ENCODE peak calls at places on chromosomes 16 and 17, in four cellular contexts. One of them, this sample, is unnamed.

GRCh38 chr17:27495460-27495859 is 39.2 kb downstream of the KSR1 start:
- DNase-seq in Panc1: no peak
- DNase-seq in lower leg skin: no peak
- DNase-seq in AG04450: no peak
- DNase-seq in this sample: no peak

GRCh38 chr17:27802962-27803680 is 2.8 kb upstream of the NOS2 start:
- DNase-seq in AG04450: no peak
- DNase-seq in Panc1: no peak
- DNase-seq in lower leg skin: no peak
- DNase-seq in this sample: no peak

GRCh38 chr17:46878055-46878454 is 26.7 kb downstream of the WNT9B start:
- DNase-seq in AG04450: no peak
- DNase-seq in lower leg skin: peak; percentile 53
- DNase-seq in Panc1: no peak
- DNase-seq in this sample: peak; percentile 82

GRCh38 chr17:78142113-78142861 is 3.9 kb upstream of the C17orf99 start:
- DNase-seq in lower leg skin: peak; percentile 67
- DNase-seq in Panc1: no peak
- DNase-seq in AG04450: peak; percentile 18
- DNase-seq in this sample: no peak

GRCh38 chr16:67872631-67873434 is at the start of gene EDC4:
- DNase-seq in AG04450: peak; percentile 49
- DNase-seq in Panc1: no peak
- DNase-seq in lower leg skin: peak; percentile 67
- DNase-seq in this sample: peak; percentile 96

GRCh38 chr17:32100971-32101631 is 41.2 kb upstream of the RHOT1 start:
- DNase-seq in lower leg skin: no peak
- DNase-seq in Panc1: no peak
- DNase-seq in AG04450: no peak
- DNase-seq in this sample: no peak

GRCh38 chr17:62826956-62827355 is 18.8 kb upstream of the MARCHF10 start:
- DNase-seq in AG04450: no peak
- DNase-seq in Panc1: no peak
- DNase-seq in lower leg skin: no peak
- DNase-seq in this sample: no peak

GRCh38 chr16:21101631-21102420 is 48.8 kb downstream of the DNAH3 start:
- DNase-seq in AG04450: no peak
- DNase-seq in Panc1: no peak
- DNase-seq in lower leg skin: no peak
- DNase-seq in this sample: no peak

GRCh38 chr17:4908711-4909496 is 6.0 kb upstream of the CHRNE start:
- DNase-seq in Panc1: peak; percentile 65
- DNase-seq in AG04450: peak; percentile 85
- DNase-seq in lower leg skin: peak; percentile 92
- DNase-seq in this sample: peak; percentile 94

GRCh38 chr16:52398491-52398960 is 148.4 kb downstream of the TOX3 start:
- DNase-seq in lower leg skin: no peak
- DNase-seq in Panc1: no peak
- DNase-seq in AG04450: no peak
- DNase-seq in this sample: no peak

GRCh38 chr17:59485018-59485417 is 80.4 kb upstream of the DHX40 start:
- DNase-seq in AG04450: no peak
- DNase-seq in lower leg skin: no peak
- DNase-seq in Panc1: no peak
- DNase-seq in this sample: no peak

GRCh38 chr16:58515125-58515870 is at the start of gene SETD6:
- DNase-seq in lower leg skin: peak; percentile 84
- DNase-seq in Panc1: peak; percentile 45
- DNase-seq in AG04450: peak; percentile 72
- DNase-seq in this sample: peak; percentile 96

GRCh38 chr17:48202945-48203344 is 95.4 kb downstream of the SNX11 start:
- DNase-seq in Panc1: no peak
- DNase-seq in lower leg skin: no peak
- DNase-seq in AG04450: no peak
- DNase-seq in this sample: no peak

GRCh38 chr17:48270896-48271295 is 159.1 kb downstream of the SKAP1 start:
- DNase-seq in lower leg skin: no peak
- DNase-seq in AG04450: no peak
- DNase-seq in Panc1: no peak
- DNase-seq in this sample: no peak

GRCh38 chr17:67018429-67019125 is 25.8 kb upstream of the CACNG1 start:
- DNase-seq in Panc1: no peak
- DNase-seq in AG04450: no peak
- DNase-seq in lower leg skin: no peak
- DNase-seq in this sample: no peak

GRCh38 chr16:14602443-14602963 is 27.6 kb downstream of the PARN start:
- DNase-seq in lower leg skin: no peak
- DNase-seq in Panc1: no peak
- DNase-seq in AG04450: no peak
- DNase-seq in this sample: no peak

GRCh38 chr16:14606102-14606501 is 24.0 kb downstream of the PARN start:
- DNase-seq in Panc1: no peak
- DNase-seq in AG04450: no peak
- DNase-seq in lower leg skin: no peak
- DNase-seq in this sample: no peak

DNA sequence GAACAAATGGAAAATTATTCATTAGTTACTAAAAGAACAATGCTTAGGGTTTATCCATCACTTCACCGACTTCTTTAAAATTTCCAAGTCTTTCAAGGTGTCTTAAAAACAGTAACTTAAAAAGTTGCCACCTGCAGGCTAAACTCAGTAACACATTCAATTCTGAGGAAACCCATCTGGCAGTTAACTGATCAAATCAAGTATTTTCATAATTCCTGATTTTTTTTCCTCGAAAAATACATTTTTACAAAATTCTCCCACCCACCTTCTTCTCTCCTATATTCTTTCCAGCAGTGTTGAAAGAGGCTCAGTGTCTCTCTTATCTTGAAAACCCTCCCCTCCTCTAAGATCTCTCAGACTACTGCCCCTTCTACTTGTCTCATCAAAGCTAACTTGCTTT is 29.9 kb downstream of the PARN start:
- DNase-seq in Panc1: peak; percentile 17
- DNase-seq in AG04450: no peak
- DNase-seq in lower leg skin: no peak
- DNase-seq in this sample: no peak
- TF ChIP-seq CTCF in Panc1: no peak
- TF ChIP-seq CTCF in AG04450: peak; percentile 54
- TF ChIP-seq CTCF in lower leg skin: no peak
- TF ChIP-seq CTCF in this sample: no peak

GRCh38 chr16:1709356-1709755 is 3.4 kb downstream of the MAPK8IP3 start:
- DNase-seq in AG04450: no peak
- DNase-seq in Panc1: no peak
- DNase-seq in lower leg skin: no peak
- DNase-seq in this sample: no peak

GRCh38 chr16:1706386-1707192 is 594 bp downstream of the MAPK8IP3 start:
- DNase-seq in AG04450: no peak
- DNase-seq in Panc1: no peak
- DNase-seq in lower leg skin: no peak
- DNase-seq in this sample: no peak

GRCh38 chr16:1707193-1707790 is 1.3 kb downstream of the MAPK8IP3 start:
- DNase-seq in Panc1: no peak
- DNase-seq in AG04450: no peak
- DNase-seq in lower leg skin: no peak
- DNase-seq in this sample: peak; percentile 70

GRCh38 chr16:1708768-1709180 is 2.8 kb downstream of the MAPK8IP3 start:
- DNase-seq in Panc1: no peak
- DNase-seq in lower leg skin: no peak
- DNase-seq in AG04450: peak; percentile 45
- DNase-seq in this sample: peak; percentile 72

DNA sequence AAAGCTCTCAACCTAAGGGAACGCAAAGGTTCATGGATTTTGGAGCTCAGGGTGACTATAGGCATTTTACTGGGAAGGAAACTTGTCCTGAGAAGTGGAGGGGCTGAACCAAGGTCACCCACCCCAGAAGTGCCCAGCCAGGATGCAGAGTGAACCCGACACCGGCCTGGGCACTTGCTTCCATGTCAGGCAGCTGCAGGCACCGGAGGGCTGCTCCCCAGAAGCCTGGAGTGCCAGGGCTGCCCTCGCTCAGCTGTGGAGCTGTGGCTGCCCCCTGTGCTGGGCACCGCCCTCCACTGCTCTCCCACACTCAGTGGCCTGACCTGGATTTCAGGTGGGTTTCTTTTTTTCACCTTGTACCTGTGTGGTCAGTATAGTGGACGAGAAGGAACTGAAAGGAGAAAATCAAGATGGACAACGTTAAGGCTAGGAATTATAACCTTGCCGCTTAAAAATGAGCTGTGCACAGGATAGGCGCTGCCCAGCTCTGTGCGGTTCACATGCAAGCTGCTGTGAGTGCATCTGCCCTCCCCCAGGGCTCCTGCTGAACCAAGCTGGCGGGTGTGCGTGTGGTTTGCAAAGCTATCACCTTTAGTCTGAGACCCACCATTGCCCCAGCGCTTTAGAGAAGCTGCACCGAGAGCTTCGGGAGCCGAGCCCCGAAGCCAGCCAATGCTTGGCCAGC is 2.2 kb downstream of the MAPK8IP3 start:
- DNase-seq in Panc1: no peak
- DNase-seq in AG04450: no peak
- DNase-seq in lower leg skin: no peak
- DNase-seq in this sample: peak; percentile 75
- H3K4me3 ChIP-seq in Panc1: peak overlapping the region; percentile 75
- H3K4me3 ChIP-seq in AG04450: peak overlapping the region; percentile 94
- H3K4me3 ChIP-seq in lower leg skin: no peak overlapping the region
- H3K4me3 ChIP-seq in this sample: no peak overlapping the region

GRCh38 chr17:38562215-38562569 is 43.6 kb downstream of the SRCIN1 start:
- DNase-seq in Panc1: no peak
- DNase-seq in lower leg skin: no peak
- DNase-seq in AG04450: no peak
- DNase-seq in this sample: no peak

GRCh38 chr17:38559880-38560230 is 45.9 kb downstream of the SRCIN1 start:
- DNase-seq in lower leg skin: no peak
- DNase-seq in AG04450: no peak
- DNase-seq in Panc1: no peak
- DNase-seq in this sample: no peak

GRCh38 chr17:38560503-38561318 is 45.0 kb downstream of the SRCIN1 start:
- DNase-seq in Panc1: no peak
- DNase-seq in AG04450: no peak
- DNase-seq in lower leg skin: no peak
- DNase-seq in this sample: no peak

GRCh38 chr17:38562903-38563302 is 42.8 kb downstream of the SRCIN1 start:
- DNase-seq in lower leg skin: no peak
- DNase-seq in Panc1: no peak
- DNase-seq in AG04450: no peak
- DNase-seq in this sample: no peak

GRCh38 chr17:38561416-38562214 is 44.1 kb downstream of the SRCIN1 start:
- DNase-seq in lower leg skin: no peak
- DNase-seq in AG04450: no peak
- DNase-seq in Panc1: no peak
- DNase-seq in this sample: no peak
- TF ChIP-seq CTCF in lower leg skin: no peak
- TF ChIP-seq CTCF in AG04450: no peak
- TF ChIP-seq CTCF in Panc1: no peak
- TF ChIP-seq CTCF in this sample: no peak

GRCh38 chr17:42180922-42181850 is at the start of gene KCNH4:
- DNase-seq in Panc1: no peak
- DNase-seq in lower leg skin: peak; percentile 40
- DNase-seq in AG04450: peak; percentile 16
- DNase-seq in this sample: peak; percentile 95

GRCh38 chr17:42182927-42183734 is 2.1 kb downstream of the HCRT start:
- DNase-seq in lower leg skin: no peak
- DNase-seq in Panc1: no peak
- DNase-seq in AG04450: peak; percentile 4
- DNase-seq in this sample: no peak

GRCh38 chr17:42180411-42180921 is 476 bp downstream of the KCNH4 start:
- DNase-seq in Panc1: no peak
- DNase-seq in AG04450: no peak
- DNase-seq in lower leg skin: no peak
- DNase-seq in this sample: no peak

GRCh38 chr17:42179911-42180410 is 981 bp downstream of the KCNH4 start:
- DNase-seq in lower leg skin: no peak
- DNase-seq in AG04450: no peak
- DNase-seq in Panc1: no peak
- DNase-seq in this sample: no peak

DNA sequence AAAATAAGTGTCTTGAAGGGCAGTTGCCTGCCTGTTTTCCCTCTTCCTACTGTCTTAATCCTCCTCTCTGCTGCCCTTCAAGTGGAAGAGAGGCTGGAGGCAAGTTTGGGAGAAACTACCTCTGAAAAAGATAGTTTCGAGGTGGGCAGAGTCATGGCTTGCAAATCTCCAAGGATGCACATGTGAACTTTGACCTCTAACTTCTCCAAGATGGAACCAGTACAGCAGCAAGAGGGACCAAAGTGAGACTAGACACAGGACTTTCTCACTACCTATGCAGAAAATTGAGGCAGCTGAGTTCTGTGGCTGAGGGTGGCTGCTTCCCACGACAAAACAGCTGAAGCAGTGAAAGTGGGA is 887 bp upstream of the KCNH4 start:
- DNase-seq in lower leg skin: no peak
- DNase-seq in Panc1: no peak
- DNase-seq in AG04450: no peak
- DNase-seq in this sample: no peak
- H3K4me3 ChIP-seq in lower leg skin: no peak overlapping the region
- H3K4me3 ChIP-seq in Panc1: no peak overlapping the region
- H3K4me3 ChIP-seq in AG04450: no peak overlapping the region
- H3K4me3 ChIP-seq in this sample: no peak overlapping the region

GRCh38 chr17:10226930-10227695 is 28.7 kb upstream of the GAS7 start:
- DNase-seq in Panc1: peak; percentile 25
- DNase-seq in lower leg skin: peak; percentile 27
- DNase-seq in AG04450: no peak
- DNase-seq in this sample: peak; percentile 87
- TF ChIP-seq CTCF in Panc1: peak; percentile 89
- TF ChIP-seq CTCF in lower leg skin: no peak
- TF ChIP-seq CTCF in AG04450: peak; percentile 77
- TF ChIP-seq CTCF in this sample: peak; percentile 47

This sample was measured in spleen.